ENCODE peak calls at places on chromosomes 2 and 18, in six cellular contexts. H is GM03348, G is smooth muscle cell of the brain vasculature, X is germinal center, J is NCI-H774, M is cardiac fibroblast. O is an unnamed sample.

GRCh38 chr2:199339826-199340605 is 117.7 kb downstream of the SATB2 start:
- DNase-seq in X (no peak), H (no peak), G (no peak), M (no peak), J (no peak), O (no peak)

GRCh38 chr2:74741076-74741460 is 87.0 kb downstream of the SEMA4F start:
- DNase-seq in M (no peak), H (no peak), J (no peak), G (no peak), X (no peak), O (no peak)

GRCh38 chr2:141392517-141393213 is 738.2 kb downstream of the LRP1B start:
- DNase-seq in X (no peak), G (no peak), M (peak; percentile 87), J (no peak), H (no peak), O (no peak)

GRCh38 chr2:111117666-111118454 is 2.9 kb upstream of the BCL2L11 start:
- DNase-seq in G (no peak), X (peak; percentile 35), M (peak; percentile 59), J (no peak), H (peak; percentile 51), O (no peak)

GRCh38 chr2:96138146-96139145 is at the start of gene ASTL:
- DNase-seq in H (peak; percentile 72), G (no peak), J (peak; percentile 47), X (peak; percentile 69), M (peak; percentile 56), O (peak; percentile 64)

GRCh38 chr2:83369601-83370418 is 1089.3 kb downstream of the SUCLG1 start:
- DNase-seq in J (no peak), G (no peak), M (no peak), H (no peak), X (no peak), O (no peak)

GRCh38 chr18:52343138-52343537 is 3.1 kb downstream of the DCC start:
- DNase-seq in G (no peak), H (no peak), X (no peak), M (no peak), J (peak; percentile 1), O (no peak)

GRCh38 chr2:128602699-128603101 is 284.0 kb upstream of the HS6ST1 start:
- DNase-seq in M (no peak), J (no peak), H (no peak), X (no peak), G (no peak), O (no peak)

GRCh38 chr2:234348081-234348480 is 148.8 kb downstream of the ARL4C start:
- DNase-seq in J (no peak), H (peak; percentile 48), M (no peak), X (no peak), G (no peak), O (no peak)

GRCh38 chr2:173511357-173511756 is 156.7 kb downstream of the CDCA7 start:
- DNase-seq in X (no peak), M (no peak), J (peak; percentile 29), H (no peak), G (no peak), O (peak; percentile 33)

GRCh38 chr2:120793682-120794403 is 58.2 kb downstream of the GLI2 start:
- DNase-seq in G (no peak), J (no peak), H (no peak), X (no peak), M (peak; percentile 61), O (no peak)

GRCh38 chr18:6960656-6961055 is 156.9 kb downstream of the LAMA1 start:
- DNase-seq in G (no peak), X (no peak), M (peak; percentile 16), H (no peak), J (no peak), O (no peak)

GRCh38 chr2:179745615-179746263 is 115.7 kb downstream of the ZNF385B start:
- DNase-seq in G (no peak), J (no peak), H (no peak), M (peak; percentile 3), X (no peak), O (no peak)

GRCh38 chr18:26406294-26406693 is 142.1 kb downstream of the KCTD1 start:
- DNase-seq in M (no peak), G (no peak), X (no peak), J (no peak), H (no peak), O (no peak)

GRCh38 chr2:230956827-230957755 is 32.0 kb upstream of the GPR55 start:
- DNase-seq in G (no peak), J (no peak), M (peak; percentile 18), H (peak; percentile 70), X (peak; percentile 52), O (peak; percentile 59)

GRCh38 chr2:189127756-189128155 is 51.8 kb downstream of the COL5A2 start:
- DNase-seq in X (no peak), H (no peak), G (no peak), J (no peak), M (no peak), O (no peak)

GRCh38 chr2:9968940-9969497 is 17.5 kb downstream of the GRHL1 start:
- DNase-seq in M (no peak), H (no peak), X (no peak), G (no peak), J (no peak), O (no peak)

GRCh38 chr2:189657867-189658266 is 3.4 kb upstream of the ASNSD1 start:
- DNase-seq in H (no peak), G (no peak), J (no peak), X (no peak), M (peak; percentile 98), O (no peak)

GRCh38 chr2:30684996-30685395 is 122.2 kb downstream of the CAPN13 start:
- DNase-seq in J (no peak), X (no peak), M (no peak), G (no peak), H (no peak), O (no peak)

GRCh38 chr18:46772396-46772795 is 15.5 kb upstream of the ST8SIA5 start:
- DNase-seq in G (no peak), X (no peak), M (no peak), J (no peak), H (no peak), O (no peak)

GRCh38 chr2:63663013-63663864 is 74.5 kb downstream of the MDH1 start:
- DNase-seq in M (peak; percentile 26), G (no peak), J (no peak), X (no peak), H (no peak), O (no peak)

GRCh38 chr2:240528406-240529040 is 29.3 kb downstream of the ANKMY1 start:
- DNase-seq in J (no peak), M (no peak), G (no peak), H (peak; percentile 3), X (no peak), O (no peak)

GRCh38 chr2:131056204-131056975 is 36.9 kb downstream of the FAM168B start:
- DNase-seq in H (peak; percentile 49), J (no peak), X (no peak), G (no peak), M (no peak), O (no peak)

GRCh38 chr2:46388873-46389272 is 90.5 kb upstream of the TMEM247 start:
- DNase-seq in J (no peak), H (no peak), M (no peak), X (no peak), G (no peak), O (no peak)

GRCh38 chr2:60822987-60823386 is 58.4 kb upstream of the REL start:
- DNase-seq in G (no peak), M (no peak), H (no peak), J (no peak), X (no peak), O (no peak)

GRCh38 chr18:73979742-73980141 is 167.9 kb downstream of the FBXO15 start:
- DNase-seq in M (no peak), G (no peak), X (no peak), J (no peak), H (no peak), O (no peak)

GRCh38 chr2:156346731-156347130 is 14.2 kb upstream of the NR4A2 start:
- DNase-seq in J (no peak), G (no peak), X (no peak), H (no peak), M (no peak), O (no peak)

GRCh38 chr2:209049608-209050007 is 374.2 kb upstream of the MAP2 start:
- DNase-seq in X (no peak), G (no peak), M (no peak), J (no peak), H (no peak), O (no peak)

GRCh38 chr2:182319556-182319955 is 107.3 kb downstream of the PDE1A start:
- DNase-seq in J (no peak), H (no peak), M (peak; percentile 12), G (no peak), X (no peak), O (no peak)

GRCh38 chr18:54946149-54946581 is 13.1 kb downstream of the CCDC68 start:
- DNase-seq in J (no peak), H (no peak), M (peak; percentile 59), X (peak; percentile 10), G (no peak), O (no peak)